ENCODE peak calls at places on chromosomes 2 and 18, in eight cellular contexts. One of them, this sample, is unnamed.

GRCh38 chr2:122105171-122105884 is 349.9 kb downstream of the TSN start:
- DNase-seq in memory B cell: no peak
- DNase-seq in right cardiac atrium: no peak
- DNase-seq in HAP-1: peak; percentile 80
- DNase-seq in heart left ventricle: no peak
- DNase-seq in sciatic nerve: no peak
- DNase-seq in mammary epithelial cell: no peak
- DNase-seq in NCI-H1105 treated with DMSO at 0.1 percent for 48 hours: no peak
- DNase-seq in this sample: no peak

GRCh38 chr2:227504700-227505099 is 32.7 kb downstream of the AGFG1 start:
- DNase-seq in heart left ventricle: no peak
- DNase-seq in memory B cell: no peak
- DNase-seq in mammary epithelial cell: no peak
- DNase-seq in HAP-1: no peak
- DNase-seq in right cardiac atrium: no peak
- DNase-seq in sciatic nerve: no peak
- DNase-seq in NCI-H1105 treated with DMSO at 0.1 percent for 48 hours: no peak
- DNase-seq in this sample: no peak

GRCh38 chr2:26576565-26577441 is 64.4 kb downstream of the CIB4 start:
- DNase-seq in heart left ventricle: no peak
- DNase-seq in mammary epithelial cell: peak; percentile 31
- DNase-seq in memory B cell: no peak
- DNase-seq in HAP-1: no peak
- DNase-seq in right cardiac atrium: no peak
- DNase-seq in sciatic nerve: no peak
- DNase-seq in NCI-H1105 treated with DMSO at 0.1 percent for 48 hours: no peak
- DNase-seq in this sample: peak; percentile 12

GRCh38 chr2:152348388-152348787 is 13.4 kb downstream of the FMNL2 start:
- DNase-seq in sciatic nerve: no peak
- DNase-seq in HAP-1: no peak
- DNase-seq in mammary epithelial cell: peak; percentile 78
- DNase-seq in NCI-H1105 treated with DMSO at 0.1 percent for 48 hours: no peak
- DNase-seq in memory B cell: no peak
- DNase-seq in right cardiac atrium: no peak
- DNase-seq in heart left ventricle: no peak
- DNase-seq in this sample: peak; percentile 65

GRCh38 chr2:118179445-118179844 is 91.2 kb downstream of the INSIG2 start:
- DNase-seq in NCI-H1105 treated with DMSO at 0.1 percent for 48 hours: no peak
- DNase-seq in memory B cell: no peak
- DNase-seq in mammary epithelial cell: no peak
- DNase-seq in sciatic nerve: no peak
- DNase-seq in right cardiac atrium: no peak
- DNase-seq in heart left ventricle: no peak
- DNase-seq in HAP-1: no peak
- DNase-seq in this sample: no peak

GRCh38 chr18:68229351-68229750 is 485.6 kb downstream of the TMX3 start:
- DNase-seq in heart left ventricle: no peak
- DNase-seq in right cardiac atrium: no peak
- DNase-seq in NCI-H1105 treated with DMSO at 0.1 percent for 48 hours: no peak
- DNase-seq in memory B cell: no peak
- DNase-seq in mammary epithelial cell: no peak
- DNase-seq in sciatic nerve: no peak
- DNase-seq in HAP-1: no peak
- DNase-seq in this sample: no peak

GRCh38 chr18:22067682-22068081 is 101.7 kb upstream of the GATA6 start:
- DNase-seq in NCI-H1105 treated with DMSO at 0.1 percent for 48 hours: no peak
- DNase-seq in HAP-1: no peak
- DNase-seq in mammary epithelial cell: no peak
- DNase-seq in sciatic nerve: no peak
- DNase-seq in right cardiac atrium: no peak
- DNase-seq in memory B cell: no peak
- DNase-seq in heart left ventricle: no peak
- DNase-seq in this sample: no peak

GRCh38 chr2:217993055-217993645 is 9.6 kb downstream of the TNS1 start:
- DNase-seq in NCI-H1105 treated with DMSO at 0.1 percent for 48 hours: no peak
- DNase-seq in right cardiac atrium: peak; percentile 14
- DNase-seq in mammary epithelial cell: no peak
- DNase-seq in HAP-1: no peak
- DNase-seq in heart left ventricle: no peak
- DNase-seq in memory B cell: no peak
- DNase-seq in sciatic nerve: no peak
- DNase-seq in this sample: peak; percentile 95

GRCh38 chr2:14355102-14355501 is 277.4 kb upstream of the LRATD1 start:
- DNase-seq in sciatic nerve: no peak
- DNase-seq in mammary epithelial cell: no peak
- DNase-seq in right cardiac atrium: no peak
- DNase-seq in HAP-1: no peak
- DNase-seq in heart left ventricle: no peak
- DNase-seq in memory B cell: no peak
- DNase-seq in NCI-H1105 treated with DMSO at 0.1 percent for 48 hours: no peak
- DNase-seq in this sample: no peak

GRCh38 chr18:9735238-9735637 is 27.1 kb downstream of the RAB31 start:
- DNase-seq in NCI-H1105 treated with DMSO at 0.1 percent for 48 hours: no peak
- DNase-seq in sciatic nerve: no peak
- DNase-seq in memory B cell: no peak
- DNase-seq in right cardiac atrium: no peak
- DNase-seq in mammary epithelial cell: no peak
- DNase-seq in HAP-1: no peak
- DNase-seq in heart left ventricle: no peak
- DNase-seq in this sample: no peak

GRCh38 chr2:144011553-144011952 is 508.4 kb downstream of the ZEB2 start:
- DNase-seq in mammary epithelial cell: peak; percentile 11
- DNase-seq in HAP-1: no peak
- DNase-seq in heart left ventricle: no peak
- DNase-seq in right cardiac atrium: no peak
- DNase-seq in sciatic nerve: no peak
- DNase-seq in memory B cell: no peak
- DNase-seq in NCI-H1105 treated with DMSO at 0.1 percent for 48 hours: no peak
- DNase-seq in this sample: peak; percentile 82

GRCh38 chr18:52150050-52150449 is 189.9 kb upstream of the DCC start:
- DNase-seq in sciatic nerve: no peak
- DNase-seq in heart left ventricle: no peak
- DNase-seq in NCI-H1105 treated with DMSO at 0.1 percent for 48 hours: no peak
- DNase-seq in memory B cell: no peak
- DNase-seq in right cardiac atrium: no peak
- DNase-seq in mammary epithelial cell: peak; percentile 55
- DNase-seq in HAP-1: no peak
- DNase-seq in this sample: peak; percentile 59

GRCh38 chr2:119694994-119695521 is 16.1 kb downstream of the TMEM177 start:
- DNase-seq in heart left ventricle: no peak
- DNase-seq in mammary epithelial cell: peak; percentile 24
- DNase-seq in HAP-1: no peak
- DNase-seq in NCI-H1105 treated with DMSO at 0.1 percent for 48 hours: peak; percentile 30
- DNase-seq in right cardiac atrium: no peak
- DNase-seq in memory B cell: no peak
- DNase-seq in sciatic nerve: no peak
- DNase-seq in this sample: peak; percentile 37

GRCh38 chr2:18473241-18473841 is 87.1 kb downstream of the RDH14 start:
- DNase-seq in HAP-1: no peak
- DNase-seq in heart left ventricle: no peak
- DNase-seq in memory B cell: no peak
- DNase-seq in sciatic nerve: no peak
- DNase-seq in mammary epithelial cell: peak; percentile 61
- DNase-seq in NCI-H1105 treated with DMSO at 0.1 percent for 48 hours: no peak
- DNase-seq in right cardiac atrium: no peak
- DNase-seq in this sample: peak; percentile 68

GRCh38 chr18:69240275-69240674 is 160.4 kb upstream of the DOK6 start:
- DNase-seq in sciatic nerve: no peak
- DNase-seq in right cardiac atrium: no peak
- DNase-seq in HAP-1: no peak
- DNase-seq in heart left ventricle: no peak
- DNase-seq in NCI-H1105 treated with DMSO at 0.1 percent for 48 hours: no peak
- DNase-seq in memory B cell: no peak
- DNase-seq in mammary epithelial cell: no peak
- DNase-seq in this sample: no peak

GRCh38 chr2:29847901-29848300 is 73.5 kb downstream of the ALK start:
- DNase-seq in NCI-H1105 treated with DMSO at 0.1 percent for 48 hours: no peak
- DNase-seq in memory B cell: no peak
- DNase-seq in sciatic nerve: no peak
- DNase-seq in right cardiac atrium: no peak
- DNase-seq in heart left ventricle: no peak
- DNase-seq in mammary epithelial cell: no peak
- DNase-seq in HAP-1: no peak
- DNase-seq in this sample: no peak

GRCh38 chr2:71880846-71881610 is 266.6 kb downstream of the CYP26B1 start:
- DNase-seq in HAP-1: no peak
- DNase-seq in heart left ventricle: no peak
- DNase-seq in sciatic nerve: no peak
- DNase-seq in mammary epithelial cell: peak; percentile 82
- DNase-seq in memory B cell: no peak
- DNase-seq in NCI-H1105 treated with DMSO at 0.1 percent for 48 hours: no peak
- DNase-seq in right cardiac atrium: peak; percentile 88
- DNase-seq in this sample: peak; percentile 82

GRCh38 chr2:156585457-156585856 is 149.3 kb downstream of the GPD2 start:
- DNase-seq in mammary epithelial cell: no peak
- DNase-seq in sciatic nerve: no peak
- DNase-seq in heart left ventricle: no peak
- DNase-seq in NCI-H1105 treated with DMSO at 0.1 percent for 48 hours: no peak
- DNase-seq in right cardiac atrium: no peak
- DNase-seq in memory B cell: no peak
- DNase-seq in HAP-1: no peak
- DNase-seq in this sample: no peak

GRCh38 chr18:8791171-8791651 is 85.9 kb downstream of the MTCL1 start:
- DNase-seq in memory B cell: no peak
- DNase-seq in NCI-H1105 treated with DMSO at 0.1 percent for 48 hours: no peak
- DNase-seq in right cardiac atrium: no peak
- DNase-seq in mammary epithelial cell: peak; percentile 57
- DNase-seq in sciatic nerve: no peak
- DNase-seq in HAP-1: peak; percentile 70
- DNase-seq in heart left ventricle: no peak
- DNase-seq in this sample: peak; percentile 14

GRCh38 chr2:167294775-167295140 is 406.5 kb downstream of the XIRP2 start:
- DNase-seq in memory B cell: no peak
- DNase-seq in NCI-H1105 treated with DMSO at 0.1 percent for 48 hours: no peak
- DNase-seq in sciatic nerve: no peak
- DNase-seq in HAP-1: no peak
- DNase-seq in heart left ventricle: no peak
- DNase-seq in mammary epithelial cell: peak; percentile 29
- DNase-seq in right cardiac atrium: no peak
- DNase-seq in this sample: peak; percentile 21

GRCh38 chr2:119366161-119366648 is 429 bp downstream of the C2orf76 start:
- DNase-seq in NCI-H1105 treated with DMSO at 0.1 percent for 48 hours: no peak
- DNase-seq in heart left ventricle: no peak
- DNase-seq in memory B cell: no peak
- DNase-seq in right cardiac atrium: no peak
- DNase-seq in mammary epithelial cell: no peak
- DNase-seq in sciatic nerve: no peak
- DNase-seq in HAP-1: no peak
- DNase-seq in this sample: peak; percentile 30

GRCh38 chr2:126480033-126480432 is 175.9 kb upstream of the GYPC start:
- DNase-seq in heart left ventricle: no peak
- DNase-seq in sciatic nerve: no peak
- DNase-seq in mammary epithelial cell: no peak
- DNase-seq in memory B cell: no peak
- DNase-seq in right cardiac atrium: no peak
- DNase-seq in HAP-1: no peak
- DNase-seq in NCI-H1105 treated with DMSO at 0.1 percent for 48 hours: no peak
- DNase-seq in this sample: no peak